ENCODE peak calls at places on chromosomes 13 and 19, in five cellular contexts. Y, A, G, T and D are unnamed samples.

GRCh38 chr19:8397746-8398721 is 7.9 kb downstream of the RAB11B start:
- DNase-seq in G (no peak), A (no peak), Y (no peak), T (no peak), D (no peak)

GRCh38 chr13:44637581-44637980 is 61.5 kb upstream of the TSC22D1 start:
- DNase-seq in Y (no peak), T (no peak), A (no peak), G (no peak), D (no peak)

GRCh38 chr19:43132696-43133095 is 50.2 kb upstream of the PSG2 start:
- DNase-seq in G (no peak), Y (no peak), A (no peak), T (no peak), D (no peak)

GRCh38 chr13:21675095-21676007 is 4.5 kb downstream of the FGF9 start:
- DNase-seq in A (peak; percentile 34), Y (no peak), T (peak; percentile 77), G (peak; percentile 57), D (no peak)

GRCh38 chr19:13985771-13986347 is 20.3 kb downstream of the RFX1 start:
- DNase-seq in A (no peak), T (no peak), Y (no peak), G (peak; percentile 47), D (peak; percentile 44)

GRCh38 chr19:39389621-39390414 is 1.1 kb downstream of the PAF1 start:
- DNase-seq in T (no peak), A (no peak), Y (no peak), G (no peak), D (no peak)

GRCh38 chr19:966481-967088 is 17.6 kb upstream of the WDR18 start:
- DNase-seq in Y (no peak), G (no peak), A (no peak), T (no peak), D (no peak)

GRCh38 chr13:61751039-61751438 is 335.4 kb upstream of the PCDH20 start:
- DNase-seq in G (no peak), Y (no peak), A (no peak), T (no peak), D (no peak)

GRCh38 chr19:40341601-40342482 is 6.4 kb downstream of the C19orf47 start:
- DNase-seq in T (no peak), G (no peak), A (no peak), Y (no peak), D (no peak)

GRCh38 chr13:74129500-74130144 is 4.6 kb downstream of the KLF12 start:
- DNase-seq in Y (no peak), A (peak; percentile 22), G (no peak), T (no peak), D (no peak)

GRCh38 chr13:111013196-111013595 is 98.3 kb upstream of the ANKRD10 start:
- DNase-seq in T (no peak), Y (no peak), A (no peak), G (no peak), D (no peak)

GRCh38 chr19:49631279-49631588 is 8.7 kb downstream of the RRAS start:
- DNase-seq in Y (no peak), G (no peak), A (no peak), T (no peak), D (no peak)

GRCh38 chr19:17948474-17948966 is 15.7 kb downstream of the CCDC124 start:
- DNase-seq in Y (no peak), A (no peak), T (no peak), G (peak; percentile 71), D (peak; percentile 81)

GRCh38 chr19:6737873-6738725 is 719 bp upstream of the GPR108 start:
- DNase-seq in G (peak; percentile 68), A (peak; percentile 59), Y (no peak), T (no peak), D (no peak)

GRCh38 chr13:35881360-35881759 is 249.8 kb downstream of the DCLK1 start:
- DNase-seq in Y (no peak), A (no peak), T (no peak), G (no peak), D (no peak)

GRCh38 chr13:44049546-44049945 is 169.8 kb downstream of the LACC1 start:
- DNase-seq in G (no peak), A (no peak), T (no peak), Y (no peak), D (peak; percentile 17)

GRCh38 chr19:10269333-10270179 is 1.4 kb upstream of the ICAM1 start:
- DNase-seq in Y (peak; percentile 76), A (peak; percentile 90), G (peak; percentile 93), T (peak; percentile 66), D (no peak)

GRCh38 chr13:111230385-111230930 is 90.0 kb upstream of the TEX29 start:
- DNase-seq in A (no peak), G (no peak), T (no peak), Y (no peak), D (no peak)

GRCh38 chr13:45659536-45659935 is 42.6 kb upstream of the CBY2 start:
- DNase-seq in Y (no peak), A (no peak), G (no peak), T (no peak), D (no peak)

GRCh38 chr13:47017476-47017875 is 120.6 kb upstream of the HTR2A start:
- DNase-seq in G (no peak), A (no peak), T (no peak), Y (no peak), D (no peak)

GRCh38 chr13:108963846-108964600 is 334.6 kb downstream of the MYO16 start:
- DNase-seq in A (no peak), G (no peak), T (no peak), Y (no peak), D (no peak)